ENCODE peak calls at places on chromosomes 7 and 10, in eight cellular contexts. A is astrocyte of the cerebellum; Q is H9; G is CD8-positive, alpha-beta T cell; J is HFF-Myc; Z is nephron progenitor cell; L is MCF 10A; B is spleen. R is an unnamed sample.
A peak's percentile ranks its signal among the peaks of the same experiment; 100 is the strongest.

GRCh38 chr10:24463683-24464426 is 254.9 kb downstream of the KIAA1217 start:
- DNase-seq in A (peak; percentile 96), Q (no peak), B (no peak), G (no peak), Z (no peak), J (no peak), L (peak; percentile 98), R (peak; percentile 45)

GRCh38 chr7:31488562-31489203 is 25.2 kb upstream of the ITPRID1 start:
- DNase-seq in G (no peak), J (no peak), B (no peak), Q (peak; percentile 88), Z (peak; percentile 50), A (peak; percentile 59), L (peak; percentile 65), R (peak; percentile 79)

GRCh38 chr7:65287023-65287422 is 86.6 kb upstream of the ZNF92 start:
- DNase-seq in J (no peak), L (peak; percentile 48), A (no peak), Q (no peak), B (no peak), G (no peak), Z (no peak), R (no peak)

GRCh38 chr10:121306159-121306673 is 292.0 kb downstream of the FGFR2 start:
- DNase-seq in B (no peak), J (no peak), A (no peak), Q (no peak), L (no peak), Z (no peak), G (no peak), R (no peak)

GRCh38 chr10:99682752-99683151 is 23.4 kb downstream of the ENTPD7 start:
- DNase-seq in Z (no peak), B (no peak), L (peak; percentile 67), G (no peak), A (no peak), J (no peak), Q (no peak), R (no peak)

GRCh38 chr7:67738-68395 is 124.5 kb upstream of the FAM20C start:
- DNase-seq in G (no peak), B (peak; percentile 40), J (no peak), L (no peak), A (no peak), Z (no peak), Q (no peak), R (no peak)

GRCh38 chr10:11986593-11987216 is 55.9 kb downstream of the UPF2 start:
- DNase-seq in Q (peak; percentile 76), Z (peak; percentile 83), G (peak; percentile 56), J (peak; percentile 61), L (peak; percentile 85), A (peak; percentile 82), B (peak; percentile 84), R (peak; percentile 79)

GRCh38 chr7:132730126-132730525 is 153.9 kb upstream of the PLXNA4 start:
- DNase-seq in J (no peak), B (no peak), Q (no peak), L (no peak), G (no peak), Z (no peak), A (no peak), R (no peak)

GRCh38 chr10:122234416-122234815 is 36.7 kb upstream of the BTBD16 start:
- DNase-seq in L (no peak), Z (no peak), G (no peak), Q (no peak), A (no peak), B (no peak), J (no peak), R (no peak)

DNA sequence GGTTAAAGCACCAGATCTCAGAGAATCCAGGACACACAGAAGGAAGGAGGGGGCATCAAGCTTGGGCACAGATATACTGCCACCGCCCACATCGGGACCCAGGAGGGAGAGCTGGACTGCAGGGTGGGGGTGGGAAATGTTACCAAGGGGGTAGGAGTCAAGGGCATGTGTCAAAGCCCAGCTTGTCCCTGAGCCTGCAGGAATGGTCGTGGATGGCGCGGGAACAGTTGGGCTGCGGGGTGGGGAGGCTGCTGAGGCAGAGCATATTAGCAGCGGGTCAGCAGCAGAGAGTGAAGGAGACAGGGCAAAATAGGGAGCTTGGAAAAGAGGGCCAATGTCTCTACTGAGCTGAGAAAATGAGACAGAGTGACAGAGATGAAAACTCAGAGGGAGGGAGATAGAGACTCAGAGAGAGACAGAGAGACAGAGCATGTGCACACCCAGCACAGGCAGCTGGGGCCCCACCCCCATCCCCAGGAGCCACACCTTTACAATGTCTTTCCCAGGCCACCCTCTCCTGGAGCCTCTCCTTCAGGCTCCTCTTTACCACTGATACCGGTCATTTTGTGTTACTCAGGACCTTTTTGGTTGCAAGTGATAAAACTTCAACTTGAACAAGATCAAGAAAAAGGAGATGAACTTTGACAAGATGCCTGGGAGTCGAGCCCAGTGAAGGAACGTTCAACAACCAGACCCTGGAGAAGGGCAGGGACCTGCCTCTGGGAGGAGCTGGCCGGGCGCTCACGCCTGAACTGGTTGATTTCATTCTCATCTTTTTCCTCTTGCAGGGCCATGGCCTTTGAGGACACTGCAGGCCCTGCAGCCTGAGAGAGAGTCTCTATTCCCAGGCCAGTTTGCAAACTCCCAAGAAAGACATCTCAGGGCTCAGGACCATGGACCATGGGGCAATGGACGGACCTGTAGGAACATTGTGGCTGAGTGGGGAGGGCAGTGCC is 50.0 kb downstream of the AOC1 start:
- DNase-seq in Q (no peak), Z (no peak), L (no peak), G (no peak), A (no peak), B (no peak), J (no peak), R (no peak)
- TF ChIP-seq CTCF in Q (no peak), Z (no peak), L (no peak), G (no peak), A (no peak), B (no peak), J (no peak), R (no peak)

DNA sequence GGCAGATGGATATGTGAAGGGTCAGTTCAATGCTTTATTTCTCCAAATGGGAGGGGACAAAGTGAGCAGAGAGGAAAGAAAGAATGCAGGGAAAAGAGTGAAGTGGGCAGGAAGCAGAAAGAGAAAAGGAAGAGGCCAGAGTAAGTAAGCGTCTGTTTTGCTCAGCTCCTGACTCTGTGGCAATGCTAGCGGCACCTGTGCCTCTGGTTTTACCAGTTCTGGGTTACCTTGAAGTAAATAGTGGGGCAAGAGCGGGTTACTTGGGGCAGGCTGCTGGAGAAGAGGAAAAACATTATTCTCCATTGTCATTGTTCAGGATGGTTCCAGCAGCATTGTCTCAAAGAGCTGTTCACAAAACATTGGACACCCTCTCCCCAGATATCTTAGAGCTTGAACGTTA is 1.9 kb downstream of the TAS2R40 start:
- DNase-seq in B (no peak), Z (no peak), Q (no peak), G (no peak), A (no peak), L (no peak), J (no peak), R (peak; percentile 45)
- TF ChIP-seq CTCF in B (no peak), Z (no peak), Q (no peak), G (no peak), A (no peak), L (no peak), J (no peak), R (no peak)

GRCh38 chr7:66899552-66900280 is 21.3 kb upstream of the TMEM248 start:
- DNase-seq in B (no peak), L (no peak), J (no peak), Z (no peak), Q (no peak), G (no peak), A (no peak), R (no peak)

GRCh38 chr7:66896441-66896840 is 24.6 kb upstream of the TMEM248 start:
- DNase-seq in Q (no peak), B (no peak), J (no peak), G (no peak), L (no peak), A (no peak), Z (no peak), R (no peak)

DNA sequence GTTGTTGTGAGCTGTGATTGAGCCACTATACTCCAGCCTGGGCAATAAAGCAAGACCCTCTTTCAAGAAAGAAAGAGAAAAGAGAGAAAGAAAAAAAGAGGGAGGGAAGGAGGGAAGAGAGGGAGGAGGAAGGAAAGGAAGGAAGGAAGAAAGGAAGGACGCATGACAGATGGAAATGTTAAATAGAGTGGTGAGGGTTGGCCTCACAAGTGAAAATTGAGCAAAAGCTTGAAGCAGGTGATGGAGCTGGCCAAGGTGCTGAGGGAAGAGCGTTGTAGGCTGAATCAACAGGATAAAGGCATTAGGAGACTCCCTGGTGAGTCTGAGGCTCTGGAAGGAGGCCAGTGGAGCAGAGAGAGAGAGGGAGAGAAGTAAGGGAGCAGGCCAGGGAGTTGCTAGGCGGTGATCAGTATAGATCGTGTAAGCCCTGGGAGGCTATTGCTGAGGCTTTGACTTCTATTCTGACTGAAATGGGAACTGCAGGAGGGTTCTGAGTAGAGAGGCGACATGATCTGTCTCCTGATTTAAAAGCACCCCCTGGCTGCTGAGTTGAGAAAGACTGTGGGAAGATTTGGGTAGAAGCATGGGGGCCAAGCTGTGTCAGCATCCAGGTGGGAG is 26.5 kb upstream of the TMEM248 start:
- DNase-seq in J (no peak), B (no peak), G (no peak), Z (peak; percentile 34), Q (peak; percentile 74), A (peak; percentile 31), L (peak; percentile 33), R (no peak)
- TF ChIP-seq CTCF in J (no peak), B (peak; percentile 11), G (no peak), Z (no peak), Q (peak; percentile 64), A (no peak), L (no peak), R (no peak)

DNA sequence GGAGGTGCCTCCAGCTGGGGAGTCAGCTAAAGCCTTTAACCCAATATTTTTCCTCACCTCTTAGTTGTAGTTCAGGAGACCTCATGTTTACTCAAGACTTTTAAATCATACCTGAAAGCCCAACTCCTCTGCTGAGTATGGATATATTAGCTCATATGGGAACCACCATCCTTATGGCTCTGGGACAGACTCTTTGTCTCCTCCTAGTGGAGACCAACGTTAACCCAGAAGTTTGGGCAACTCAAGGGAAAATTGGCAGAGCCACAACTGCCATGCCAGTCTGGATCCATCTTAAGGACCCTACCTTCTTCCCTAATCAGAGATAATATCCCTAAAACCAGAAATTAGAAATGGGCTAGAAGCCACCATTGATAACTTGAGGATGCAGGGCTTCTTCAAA is 80.8 kb downstream of the TMEM106B start:
- DNase-seq in J (no peak), A (no peak), B (no peak), L (peak; percentile 14), Z (no peak), G (no peak), Q (no peak), R (no peak)
- TF ChIP-seq CTCF in J (peak; percentile 47), A (no peak), B (no peak), L (no peak), Z (no peak), G (no peak), Q (peak; percentile 47), R (peak; percentile 33)